ENCODE peak calls at places on chromosomes 11 and 22, in six cellular contexts. Z is mammary epithelial cell, J is SHP77, H is suprapubic skin, T is amygdala, E is small intestine. V is an unnamed sample.

GRCh38 chr22:46895753-46896152 is 133.3 kb downstream of the TBC1D22A start:
- DNase-seq in Z (no peak), J (no peak), H (no peak), T (no peak), E (no peak), V (no peak)

GRCh38 chr22:33126881-33127280 is 68.7 kb upstream of the SYN3 start:
- DNase-seq in Z (peak), J (no peak), H (no peak), T (no peak), E (no peak), V (peak)

GRCh38 chr11:70521475-70522260 is 123.3 kb downstream of the CTTN start:
- DNase-seq in Z (no peak), J (no peak), H (no peak), T (peak), E (no peak), V (no peak)

GRCh38 chr11:75969626-75970308 is 154.8 kb downstream of the UVRAG start:
- DNase-seq in Z (peak), J (no peak), H (no peak), T (no peak), E (peak), V (peak)

GRCh38 chr11:74380746-74381439 is 17.3 kb downstream of the PGM2L1 start:
- DNase-seq in Z (peak), J (peak), H (no peak), T (no peak), E (peak), V (no peak)

GRCh38 chr11:9896902-9897301 is 233.0 kb downstream of the SWAP70 start:
- DNase-seq in Z (no peak), J (no peak), H (no peak), T (no peak), E (no peak), V (no peak)

GRCh38 chr11:106281455-106282173 is 204.2 kb downstream of the AASDHPPT start:
- DNase-seq in Z (peak), J (no peak), H (no peak), T (no peak), E (no peak), V (peak)

GRCh38 chr11:22624742-22625447 is 728 bp downstream of the FANCF start:
- DNase-seq in Z (peak), J (peak), H (no peak), T (peak), E (peak), V (peak)

GRCh38 chr11:3955299-3955665 is 99.8 kb downstream of the STIM1 start:
- DNase-seq in Z (peak), J (no peak), H (no peak), T (no peak), E (no peak), V (no peak)

GRCh38 chr11:41379084-41379483 is 80.4 kb downstream of the LRRC4C start:
- DNase-seq in Z (no peak), J (no peak), H (no peak), T (no peak), E (no peak), V (no peak)

GRCh38 chr22:40224702-40225101 is 47.0 kb downstream of the TNRC6B start:
- DNase-seq in Z (no peak), J (no peak), H (no peak), T (no peak), E (no peak), V (no peak)

GRCh38 chr22:23373601-23374000 is 193.3 kb downstream of the BCR start:
- DNase-seq in Z (no peak), J (no peak), H (no peak), T (no peak), E (no peak), V (no peak)

V was measured in AG08395.